ENCODE peak calls at places on chromosomes 6 and 20, in five cellular contexts. Q, J, U, Z and C are unnamed samples.

GRCh38 chr20:54078296-54078695 is 7.9 kb upstream of the BCAS1 start:
- DNase-seq in Q (no peak), J (peak; percentile 14), U (peak; percentile 92), Z (no peak), C (no peak)

GRCh38 chr6:19035454-19035853 is 648.3 kb downstream of the RNF144B start:
- DNase-seq in U (no peak), J (no peak), Z (no peak), Q (no peak), C (no peak)

GRCh38 chr6:136072691-136073090 is 177.4 kb downstream of the MTFR2 start:
- DNase-seq in U (no peak), Z (no peak), J (no peak), Q (no peak), C (no peak)

GRCh38 chr6:120354452-120355098 is 979.7 kb downstream of the TBC1D32 start:
- DNase-seq in Q (no peak), U (no peak), J (no peak), Z (no peak), C (no peak)

GRCh38 chr6:106562001-106562400 is 67.3 kb downstream of the RTN4IP1 start:
- DNase-seq in Q (no peak), J (no peak), Z (no peak), U (no peak), C (peak; percentile 31)

GRCh38 chr6:148769304-148769968 is 22.6 kb downstream of the UST start:
- DNase-seq in Q (no peak), U (no peak), Z (no peak), J (no peak), C (no peak)

GRCh38 chr20:62159835-62160234 is 16.3 kb downstream of the SS18L1 start:
- DNase-seq in U (no peak), Q (no peak), Z (no peak), J (no peak), C (peak; percentile 12)

GRCh38 chr6:15879372-15880261 is 216.8 kb upstream of the DTNBP1 start:
- DNase-seq in U (peak; percentile 95), J (peak; percentile 31), Q (no peak), Z (no peak), C (peak; percentile 58)